ENCODE peak calls at places on chromosome 10, in four cellular contexts. One of them, this sample, is unnamed.

GRCh38 chr10:35876248-35876647 is 234.2 kb upstream of the FZD8 start:
- DNase-seq in iPS-NIHi11: no peak
- DNase-seq in NCI-H1436 treated with DMSO at 0.1 percent for 48 hours: no peak
- DNase-seq in stimulated activated CD8-positive, alpha-beta memory T cell treated with anti-CD3 and anti-CD28 coated beads, Interleukin-12 subunit alpha, Interleukin-12 subunit beta, amount 100 ng/mL, for 4 hours: no peak
- DNase-seq in this sample: no peak

GRCh38 chr10:118721005-118721876 is 33.5 kb downstream of the CACUL1 start:
- DNase-seq in iPS-NIHi11: peak
- DNase-seq in NCI-H1436 treated with DMSO at 0.1 percent for 48 hours: peak
- DNase-seq in stimulated activated CD8-positive, alpha-beta memory T cell treated with anti-CD3 and anti-CD28 coated beads, Interleukin-12 subunit alpha, Interleukin-12 subunit beta, amount 100 ng/mL, for 4 hours: no peak
- DNase-seq in this sample: peak

GRCh38 chr10:93074137-93074596 is 474 bp downstream of the CYP26A1 start:
- DNase-seq in iPS-NIHi11: peak
- DNase-seq in NCI-H1436 treated with DMSO at 0.1 percent for 48 hours: no peak
- DNase-seq in stimulated activated CD8-positive, alpha-beta memory T cell treated with anti-CD3 and anti-CD28 coated beads, Interleukin-12 subunit alpha, Interleukin-12 subunit beta, amount 100 ng/mL, for 4 hours: no peak
- DNase-seq in this sample: no peak

GRCh38 chr10:7622969-7623368 is 43.8 kb downstream of the ITIH5 start:
- DNase-seq in iPS-NIHi11: peak
- DNase-seq in NCI-H1436 treated with DMSO at 0.1 percent for 48 hours: no peak
- DNase-seq in stimulated activated CD8-positive, alpha-beta memory T cell treated with anti-CD3 and anti-CD28 coated beads, Interleukin-12 subunit alpha, Interleukin-12 subunit beta, amount 100 ng/mL, for 4 hours: no peak
- DNase-seq in this sample: no peak

GRCh38 chr10:33129181-33129928 is 171.3 kb upstream of the ITGB1 start:
- DNase-seq in iPS-NIHi11: no peak
- DNase-seq in NCI-H1436 treated with DMSO at 0.1 percent for 48 hours: no peak
- DNase-seq in stimulated activated CD8-positive, alpha-beta memory T cell treated with anti-CD3 and anti-CD28 coated beads, Interleukin-12 subunit alpha, Interleukin-12 subunit beta, amount 100 ng/mL, for 4 hours: no peak
- DNase-seq in this sample: no peak

GRCh38 chr10:89337493-89337892 is 9.7 kb downstream of the IFIT3 start:
- DNase-seq in iPS-NIHi11: no peak
- DNase-seq in NCI-H1436 treated with DMSO at 0.1 percent for 48 hours: no peak
- DNase-seq in stimulated activated CD8-positive, alpha-beta memory T cell treated with anti-CD3 and anti-CD28 coated beads, Interleukin-12 subunit alpha, Interleukin-12 subunit beta, amount 100 ng/mL, for 4 hours: no peak
- DNase-seq in this sample: no peak

GRCh38 chr10:76429331-76429625 is 997.9 kb downstream of the LRMDA start:
- DNase-seq in iPS-NIHi11: no peak
- DNase-seq in NCI-H1436 treated with DMSO at 0.1 percent for 48 hours: peak
- DNase-seq in stimulated activated CD8-positive, alpha-beta memory T cell treated with anti-CD3 and anti-CD28 coated beads, Interleukin-12 subunit alpha, Interleukin-12 subunit beta, amount 100 ng/mL, for 4 hours: no peak
- DNase-seq in this sample: no peak

GRCh38 chr10:76874151-76874550 is 763.5 kb downstream of the KCNMA1 start:
- DNase-seq in iPS-NIHi11: no peak
- DNase-seq in NCI-H1436 treated with DMSO at 0.1 percent for 48 hours: no peak
- DNase-seq in stimulated activated CD8-positive, alpha-beta memory T cell treated with anti-CD3 and anti-CD28 coated beads, Interleukin-12 subunit alpha, Interleukin-12 subunit beta, amount 100 ng/mL, for 4 hours: no peak
- DNase-seq in this sample: no peak

GRCh38 chr10:22681783-22682183 is 32.6 kb downstream of the PIP4K2A start:
- DNase-seq in iPS-NIHi11: no peak
- DNase-seq in NCI-H1436 treated with DMSO at 0.1 percent for 48 hours: no peak
- DNase-seq in stimulated activated CD8-positive, alpha-beta memory T cell treated with anti-CD3 and anti-CD28 coated beads, Interleukin-12 subunit alpha, Interleukin-12 subunit beta, amount 100 ng/mL, for 4 hours: no peak
- DNase-seq in this sample: peak

GRCh38 chr10:124482401-124482800 is 20.8 kb downstream of the LHPP start:
- DNase-seq in iPS-NIHi11: no peak
- DNase-seq in NCI-H1436 treated with DMSO at 0.1 percent for 48 hours: no peak
- DNase-seq in stimulated activated CD8-positive, alpha-beta memory T cell treated with anti-CD3 and anti-CD28 coated beads, Interleukin-12 subunit alpha, Interleukin-12 subunit beta, amount 100 ng/mL, for 4 hours: no peak
- DNase-seq in this sample: no peak

GRCh38 chr10:112955736-112956421 is 5.8 kb downstream of the TCF7L2 start:
- DNase-seq in iPS-NIHi11: no peak
- DNase-seq in NCI-H1436 treated with DMSO at 0.1 percent for 48 hours: no peak
- DNase-seq in stimulated activated CD8-positive, alpha-beta memory T cell treated with anti-CD3 and anti-CD28 coated beads, Interleukin-12 subunit alpha, Interleukin-12 subunit beta, amount 100 ng/mL, for 4 hours: no peak
- DNase-seq in this sample: no peak

GRCh38 chr10:102381983-102382382 is 13.5 kb upstream of the NFKB2 start:
- DNase-seq in iPS-NIHi11: no peak
- DNase-seq in NCI-H1436 treated with DMSO at 0.1 percent for 48 hours: no peak
- DNase-seq in stimulated activated CD8-positive, alpha-beta memory T cell treated with anti-CD3 and anti-CD28 coated beads, Interleukin-12 subunit alpha, Interleukin-12 subunit beta, amount 100 ng/mL, for 4 hours: no peak
- DNase-seq in this sample: no peak

GRCh38 chr10:106395061-106395749 is 769.3 kb downstream of the SORCS1 start:
- DNase-seq in iPS-NIHi11: no peak
- DNase-seq in NCI-H1436 treated with DMSO at 0.1 percent for 48 hours: no peak
- DNase-seq in stimulated activated CD8-positive, alpha-beta memory T cell treated with anti-CD3 and anti-CD28 coated beads, Interleukin-12 subunit alpha, Interleukin-12 subunit beta, amount 100 ng/mL, for 4 hours: no peak
- DNase-seq in this sample: peak

GRCh38 chr10:33180390-33180789 is 154.1 kb downstream of the NRP1 start:
- DNase-seq in iPS-NIHi11: no peak
- DNase-seq in NCI-H1436 treated with DMSO at 0.1 percent for 48 hours: no peak
- DNase-seq in stimulated activated CD8-positive, alpha-beta memory T cell treated with anti-CD3 and anti-CD28 coated beads, Interleukin-12 subunit alpha, Interleukin-12 subunit beta, amount 100 ng/mL, for 4 hours: no peak
- DNase-seq in this sample: no peak

GRCh38 chr10:68106656-68107055 is 2.6 kb upstream of the MYPN start:
- DNase-seq in iPS-NIHi11: no peak
- DNase-seq in NCI-H1436 treated with DMSO at 0.1 percent for 48 hours: no peak
- DNase-seq in stimulated activated CD8-positive, alpha-beta memory T cell treated with anti-CD3 and anti-CD28 coated beads, Interleukin-12 subunit alpha, Interleukin-12 subunit beta, amount 100 ng/mL, for 4 hours: no peak
- DNase-seq in this sample: peak

This sample was measured in OCI-M1.